ENCODE peak calls at places on chromosomes 4 and X, in ten cellular contexts. E is activated CD4-positive, alpha-beta T cell treated with anti-CD3 and anti-CD28 coated beads for 1 hour; A is D341Med; H is activated naive CD4-positive, alpha-beta T cell treated with anti-CD3 and anti-CD28 coated beads for 36 hours; X is CD14-positive monocyte; N is WTC11; S is iPS-NIHi11; O is T-helper 1 cell; B is stimulated activated effector memory CD8-positive, alpha-beta T cell treated with anti-CD3 and anti-CD28 coated beads, Interleukin-12 subunit alpha, Interleukin-12 subunit beta, amount 100 ng/mL, for 72 hours; L is lower lobe of right lung. G is an unnamed sample.

GRCh38 chr4:159428975-159429692 is 326.3 kb downstream of the RAPGEF2 start:
- DNase-seq in X (no peak), A (no peak), N (no peak), S (no peak), B (no peak), E (no peak), O (no peak), L (no peak), H (no peak), G (no peak)

GRCh38 chr4:74934016-74934821 is 1.3 kb downstream of the PARM1 start:
- DNase-seq in B (no peak), N (peak), E (no peak), H (no peak), S (peak), L (peak), X (no peak), O (no peak), A (peak), G (no peak)

GRCh38 chr4:156456830-156457229 is 503.2 kb upstream of the CTSO start:
- DNase-seq in X (no peak), A (no peak), N (no peak), L (no peak), E (no peak), S (no peak), H (no peak), O (no peak), B (no peak), G (no peak)

GRCh38 chr4:139331185-139331584 is 28.9 kb upstream of the NDUFC1 start:
- DNase-seq in N (no peak), X (no peak), S (no peak), E (no peak), B (no peak), H (no peak), A (no peak), O (no peak), L (no peak), G (no peak)

GRCh38 chr4:1463088-1463926 is 57.1 kb upstream of the NKX1-1 start:
- DNase-seq in S (peak), N (no peak), B (no peak), X (peak), E (no peak), A (peak), H (no peak), O (no peak), L (peak), G (no peak)

GRCh38 chr4:140427919-140428471 is 547 bp upstream of the CLGN start:
- DNase-seq in L (no peak), S (no peak), H (no peak), O (no peak), E (no peak), N (no peak), A (no peak), B (no peak), X (no peak), G (no peak)

GRCh38 chr4:13137400-13137799 is 346.7 kb downstream of the RAB28 start:
- DNase-seq in X (no peak), H (no peak), O (no peak), N (no peak), L (no peak), E (no peak), A (no peak), S (no peak), B (no peak), G (no peak)

GRCh38 chr4:84545093-84545492 is 37.8 kb upstream of the CDS1 start:
- DNase-seq in E (no peak), O (no peak), B (no peak), X (no peak), H (no peak), S (no peak), L (no peak), A (no peak), N (no peak), G (no peak)

GRCh38 chrX:17192111-17192510 is 182.9 kb upstream of the NHS start:
- DNase-seq in H (no peak), S (no peak), A (no peak), O (no peak), L (no peak), X (no peak), E (no peak), N (no peak), B (no peak), G (no peak)

GRCh38 chr4:109256847-109257246 is 45.6 kb downstream of the COL25A1 start:
- DNase-seq in N (no peak), O (no peak), A (no peak), L (no peak), H (no peak), X (no peak), S (no peak), B (no peak), E (no peak), G (no peak)

GRCh38 chrX:8341814-8342590 is 122.6 kb upstream of the VCX3B start:
- DNase-seq in O (no peak), N (no peak), B (no peak), X (no peak), E (no peak), A (no peak), L (no peak), H (no peak), S (no peak), G (no peak)